ENCODE peak calls at places on chromosomes 3 and 15, in four cellular contexts. One of them, this sample, is unnamed.

GRCh38 chr15:94070341-94071275 is 160.8 kb upstream of the MCTP2 start:
- DNase-seq in activated CD4-positive, alpha-beta memory T cell treated with anti-CD3 and anti-CD28 coated beads for 36 hours: no peak
- DNase-seq in EL: peak; percentile 12
- DNase-seq in HuH-7: no peak
- DNase-seq in this sample: peak; percentile 27

GRCh38 chr3:9100132-9100894 is 137.0 kb upstream of the RAD18 start:
- DNase-seq in activated CD4-positive, alpha-beta memory T cell treated with anti-CD3 and anti-CD28 coated beads for 36 hours: no peak
- DNase-seq in HuH-7: no peak
- DNase-seq in EL: no peak
- DNase-seq in this sample: no peak

GRCh38 chr3:8069471-8069870 is 432.2 kb upstream of the LMCD1 start:
- DNase-seq in activated CD4-positive, alpha-beta memory T cell treated with anti-CD3 and anti-CD28 coated beads for 36 hours: no peak
- DNase-seq in HuH-7: no peak
- DNase-seq in EL: no peak
- DNase-seq in this sample: no peak

GRCh38 chr15:91490211-91490610 is 363.3 kb upstream of the SLCO3A1 start:
- DNase-seq in activated CD4-positive, alpha-beta memory T cell treated with anti-CD3 and anti-CD28 coated beads for 36 hours: no peak
- DNase-seq in EL: no peak
- DNase-seq in HuH-7: no peak
- DNase-seq in this sample: no peak

GRCh38 chr3:111924283-111924682 is 54.5 kb upstream of the ABHD10 start:
- DNase-seq in EL: no peak
- DNase-seq in activated CD4-positive, alpha-beta memory T cell treated with anti-CD3 and anti-CD28 coated beads for 36 hours: no peak
- DNase-seq in HuH-7: no peak
- DNase-seq in this sample: peak; percentile 86

GRCh38 chr15:70358871-70359647 is 261.3 kb upstream of the TLE3 start:
- DNase-seq in HuH-7: no peak
- DNase-seq in activated CD4-positive, alpha-beta memory T cell treated with anti-CD3 and anti-CD28 coated beads for 36 hours: no peak
- DNase-seq in EL: no peak
- DNase-seq in this sample: no peak

GRCh38 chr3:61617041-61617440 is 55.7 kb downstream of the PTPRG start:
- DNase-seq in HuH-7: no peak
- DNase-seq in EL: no peak
- DNase-seq in activated CD4-positive, alpha-beta memory T cell treated with anti-CD3 and anti-CD28 coated beads for 36 hours: no peak
- DNase-seq in this sample: no peak

GRCh38 chr3:175456496-175456895 is 597.4 kb downstream of the NAALADL2 start:
- DNase-seq in EL: peak; percentile 21
- DNase-seq in activated CD4-positive, alpha-beta memory T cell treated with anti-CD3 and anti-CD28 coated beads for 36 hours: no peak
- DNase-seq in HuH-7: no peak
- DNase-seq in this sample: no peak

GRCh38 chr3:71601811-71602210 is 18.3 kb upstream of the FOXP1 start:
- DNase-seq in EL: peak; percentile 84
- DNase-seq in HuH-7: no peak
- DNase-seq in activated CD4-positive, alpha-beta memory T cell treated with anti-CD3 and anti-CD28 coated beads for 36 hours: no peak
- DNase-seq in this sample: no peak

GRCh38 chr3:18405141-18405540 is 20.0 kb downstream of the SATB1 start:
- DNase-seq in HuH-7: no peak
- DNase-seq in activated CD4-positive, alpha-beta memory T cell treated with anti-CD3 and anti-CD28 coated beads for 36 hours: no peak
- DNase-seq in EL: no peak
- DNase-seq in this sample: no peak

GRCh38 chr3:157865449-157865862 is 240.8 kb downstream of the SHOX2 start:
- DNase-seq in activated CD4-positive, alpha-beta memory T cell treated with anti-CD3 and anti-CD28 coated beads for 36 hours: peak; percentile 58
- DNase-seq in HuH-7: peak; percentile 31
- DNase-seq in EL: peak; percentile 22
- DNase-seq in this sample: no peak

GRCh38 chr3:126911162-126912026 is 71.5 kb upstream of the PLXNA1 start:
- DNase-seq in activated CD4-positive, alpha-beta memory T cell treated with anti-CD3 and anti-CD28 coated beads for 36 hours: peak; percentile 87
- DNase-seq in HuH-7: no peak
- DNase-seq in EL: peak; percentile 98
- DNase-seq in this sample: peak; percentile 37

GRCh38 chr3:40317061-40317676 is 7.7 kb downstream of the EIF1B start:
- DNase-seq in EL: peak; percentile 66
- DNase-seq in HuH-7: peak; percentile 54
- DNase-seq in activated CD4-positive, alpha-beta memory T cell treated with anti-CD3 and anti-CD28 coated beads for 36 hours: peak; percentile 31
- DNase-seq in this sample: no peak

GRCh38 chr3:39432342-39432741 is 25.8 kb downstream of the RPSA start:
- DNase-seq in EL: no peak
- DNase-seq in HuH-7: no peak
- DNase-seq in activated CD4-positive, alpha-beta memory T cell treated with anti-CD3 and anti-CD28 coated beads for 36 hours: no peak
- DNase-seq in this sample: no peak

GRCh38 chr3:64360261-64360660 is 135.0 kb upstream of the PRICKLE2 start:
- DNase-seq in HuH-7: no peak
- DNase-seq in EL: no peak
- DNase-seq in activated CD4-positive, alpha-beta memory T cell treated with anti-CD3 and anti-CD28 coated beads for 36 hours: no peak
- DNase-seq in this sample: no peak

GRCh38 chr3:144771401-144771870 is 799.8 kb downstream of the DIPK2A start:
- DNase-seq in EL: no peak
- DNase-seq in HuH-7: no peak
- DNase-seq in activated CD4-positive, alpha-beta memory T cell treated with anti-CD3 and anti-CD28 coated beads for 36 hours: no peak
- DNase-seq in this sample: no peak

GRCh38 chr3:112569265-112569664 is 7.4 kb downstream of the SLC35A5 start:
- DNase-seq in EL: no peak
- DNase-seq in HuH-7: no peak
- DNase-seq in activated CD4-positive, alpha-beta memory T cell treated with anti-CD3 and anti-CD28 coated beads for 36 hours: no peak
- DNase-seq in this sample: no peak

GRCh38 chr15:66101715-66102395 is 151.7 kb downstream of the MEGF11 start:
- DNase-seq in activated CD4-positive, alpha-beta memory T cell treated with anti-CD3 and anti-CD28 coated beads for 36 hours: no peak
- DNase-seq in HuH-7: no peak
- DNase-seq in EL: no peak
- DNase-seq in this sample: no peak

GRCh38 chr3:71150293-71150954 is 433.1 kb downstream of the FOXP1 start:
- DNase-seq in EL: no peak
- DNase-seq in HuH-7: no peak
- DNase-seq in activated CD4-positive, alpha-beta memory T cell treated with anti-CD3 and anti-CD28 coated beads for 36 hours: no peak
- DNase-seq in this sample: no peak

GRCh38 chr3:114231616-114232015 is 5.8 kb downstream of the ZNF80 start:
- DNase-seq in HuH-7: no peak
- DNase-seq in EL: no peak
- DNase-seq in activated CD4-positive, alpha-beta memory T cell treated with anti-CD3 and anti-CD28 coated beads for 36 hours: peak; percentile 67
- DNase-seq in this sample: no peak

GRCh38 chr3:10012106-10012505 is 14.1 kb upstream of the FANCD2 start:
- DNase-seq in EL: no peak
- DNase-seq in HuH-7: no peak
- DNase-seq in activated CD4-positive, alpha-beta memory T cell treated with anti-CD3 and anti-CD28 coated beads for 36 hours: no peak
- DNase-seq in this sample: no peak

GRCh38 chr3:188754286-188754685 is 417.5 kb upstream of the TPRG1 start:
- DNase-seq in HuH-7: no peak
- DNase-seq in EL: no peak
- DNase-seq in activated CD4-positive, alpha-beta memory T cell treated with anti-CD3 and anti-CD28 coated beads for 36 hours: no peak
- DNase-seq in this sample: no peak

This sample was measured in stomach.